ENCODE peak calls at places on chromosome 7, in ten cellular contexts. C, H, J, A, N, K, T, P, E and U are unnamed samples.

GRCh38 chr7:371779-372545 is 82.0 kb downstream of the FOXL3 start:
- DNase-seq in E (no peak), T (no peak), J (no peak), H (no peak), P (no peak), K (no peak), C (peak), A (no peak), N (peak), U (no peak)

GRCh38 chr7:27214587-27214950 is 14.7 kb upstream of the HOXA13 start:
- DNase-seq in A (no peak), K (no peak), T (no peak), N (no peak), P (no peak), J (no peak), E (no peak), H (no peak), C (no peak), U (peak)

GRCh38 chr7:101940830-101941229 is 123.4 kb downstream of the CUX1 start:
- DNase-seq in A (no peak), K (peak), H (no peak), C (peak), N (no peak), P (no peak), E (no peak), T (no peak), J (no peak), U (no peak)

GRCh38 chr7:22481726-22482125 is 18.3 kb downstream of the STEAP1B start:
- DNase-seq in T (no peak), P (peak), J (no peak), A (no peak), N (no peak), C (no peak), H (no peak), E (peak), K (no peak), U (no peak)

GRCh38 chr7:25259487-25260243 is 31.4 kb upstream of the NPVF start:
- DNase-seq in J (peak), H (peak), P (peak), N (peak), E (peak), T (peak), C (peak), A (peak), K (peak), U (no peak)

GRCh38 chr7:131212114-131212513 is 115.6 kb upstream of the MKLN1 start:
- DNase-seq in T (peak), N (no peak), E (no peak), A (no peak), K (no peak), H (no peak), C (no peak), J (no peak), P (no peak), U (no peak)

GRCh38 chr7:106166651-106167342 is 54.7 kb upstream of the SYPL1 start:
- DNase-seq in N (no peak), K (peak), P (peak), A (peak), J (peak), C (peak), T (peak), H (no peak), E (peak), U (no peak)

GRCh38 chr7:11910253-11910652 is 78.3 kb upstream of the THSD7A start:
- DNase-seq in C (no peak), T (no peak), H (no peak), J (no peak), E (no peak), N (no peak), K (no peak), P (no peak), A (no peak), U (no peak)

DNA sequence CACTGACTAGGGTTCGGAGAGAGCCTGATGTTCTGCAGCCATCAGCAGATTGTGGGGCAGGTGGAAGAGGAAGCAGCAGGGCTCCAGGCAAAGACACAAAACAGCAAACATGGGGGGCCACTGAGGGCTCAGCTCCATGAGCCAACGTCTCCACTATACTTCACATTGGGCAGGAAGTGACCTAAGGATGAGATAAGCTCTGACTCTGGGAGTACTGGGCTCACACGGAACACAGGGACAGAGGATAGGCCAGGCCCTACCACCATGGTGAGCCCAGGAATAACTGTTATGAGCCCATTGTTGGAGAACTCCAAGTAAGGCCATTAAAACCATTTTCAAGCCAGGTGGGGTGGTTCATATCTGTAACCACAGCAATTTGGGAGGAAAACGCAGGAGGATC is 14.9 kb upstream of the MRPS24 start:
- DNase-seq in P (no peak), E (no peak), N (no peak), K (no peak), A (no peak), C (no peak), T (no peak), J (no peak), H (no peak), U (no peak)
- TF ChIP-seq CTCF in P (no peak), E (no peak), N (no peak), K (no peak), A (no peak), C (no peak), T (no peak), J (no peak), H (no peak), U (no peak)

GRCh38 chr7:69935107-69935506 is 336.8 kb downstream of the AUTS2 start:
- DNase-seq in P (no peak), C (no peak), K (no peak), H (no peak), J (no peak), T (no peak), E (no peak), N (no peak), A (no peak), U (no peak)

GRCh38 chr7:69929622-69930021 is 331.3 kb downstream of the AUTS2 start:
- DNase-seq in H (no peak), E (no peak), A (no peak), J (no peak), N (no peak), T (no peak), P (no peak), K (no peak), C (no peak), U (no peak)

GRCh38 chr7:69928609-69929008 is 330.3 kb downstream of the AUTS2 start:
- DNase-seq in A (no peak), N (no peak), H (no peak), K (no peak), C (no peak), P (no peak), E (no peak), J (no peak), T (no peak), U (no peak)

GRCh38 chr7:69934475-69934903 is 336.2 kb downstream of the AUTS2 start:
- DNase-seq in P (no peak), J (no peak), T (no peak), A (no peak), H (no peak), E (no peak), C (no peak), N (no peak), K (no peak), U (no peak)

DNA sequence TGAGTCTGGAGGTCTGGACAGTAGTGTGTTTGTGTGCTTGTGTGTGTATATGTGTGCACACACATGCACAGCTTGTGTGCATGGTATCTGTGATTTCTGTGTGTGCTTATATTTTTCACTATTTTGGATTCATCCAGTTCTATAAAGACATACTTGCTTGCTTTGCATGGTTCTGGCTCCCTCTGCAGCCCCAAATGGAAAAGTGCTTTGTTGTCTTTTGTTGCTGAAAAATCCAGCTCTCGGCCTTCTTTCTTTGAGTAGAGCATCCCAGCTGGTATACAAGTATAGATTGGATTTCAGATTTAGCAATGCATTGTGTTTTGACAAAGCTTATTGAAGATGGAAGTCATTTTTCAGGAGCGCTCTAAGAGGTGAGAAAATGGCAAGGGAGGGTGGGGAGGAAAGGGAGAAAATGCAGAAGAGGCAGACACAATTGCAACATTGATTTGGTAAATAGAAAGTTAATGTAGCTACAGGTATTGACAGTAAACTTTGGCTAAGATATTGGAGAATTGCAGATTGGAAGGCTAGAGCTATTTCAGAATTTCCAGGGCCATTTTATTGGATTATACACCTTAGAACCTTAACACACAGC is 333.9 kb downstream of the AUTS2 start:
- DNase-seq in T (peak), J (no peak), N (no peak), E (peak), K (peak), C (no peak), H (no peak), P (peak), A (peak), U (no peak)
- TF ChIP-seq CTCF in T (peak), J (no peak), N (peak), E (peak), K (no peak), C (peak), H (peak), P (peak), A (peak), U (peak)

GRCh38 chr7:44213206-44213871 is 12.6 kb downstream of the YKT6 start:
- DNase-seq in T (no peak), E (no peak), J (no peak), P (no peak), K (no peak), H (no peak), C (no peak), A (no peak), N (no peak), U (no peak)
- TF ChIP-seq CTCF in T (no peak), E (no peak), J (no peak), P (no peak), K (no peak), H (no peak), C (no peak), A (no peak), N (no peak), U (no peak)

DNA sequence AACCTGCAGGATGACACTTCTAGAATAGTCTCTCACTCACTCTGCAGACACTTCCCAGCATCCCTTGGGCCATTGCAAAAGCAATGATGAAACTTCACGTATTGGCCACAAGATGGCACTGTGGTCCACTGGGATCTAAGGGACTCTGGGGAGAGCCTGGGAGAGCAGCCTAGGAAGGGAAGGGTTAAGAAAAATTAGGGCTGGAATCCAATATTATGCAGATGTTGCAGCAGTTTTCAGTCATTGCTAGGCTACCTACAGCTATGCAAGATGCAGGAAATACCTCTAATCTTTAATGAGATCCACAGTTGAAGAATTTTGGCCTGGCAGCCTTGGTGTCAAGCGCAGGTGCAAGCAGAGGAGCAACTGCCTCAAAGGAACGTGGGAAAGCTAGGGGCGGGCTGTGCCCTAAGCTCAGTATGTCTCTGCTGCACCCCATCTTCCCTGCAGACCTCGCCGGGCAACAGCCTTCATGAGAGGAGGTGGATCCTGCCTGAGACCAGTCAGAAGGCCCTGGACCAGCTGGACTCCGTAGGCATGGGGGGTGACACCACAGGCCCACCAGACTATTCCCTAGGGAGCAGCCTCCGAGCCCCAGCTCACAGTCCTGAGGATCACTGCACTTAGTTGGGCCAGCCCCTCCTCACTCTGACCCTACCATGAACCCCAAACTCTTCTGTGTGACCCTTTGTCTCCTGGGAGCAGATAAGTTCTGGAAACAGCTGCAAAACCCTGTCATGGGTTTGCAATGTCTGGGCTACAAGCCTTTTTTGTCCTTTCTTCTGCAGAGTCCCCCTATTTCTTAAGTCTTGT is 127.9 kb upstream of the PRSS58 start:
- DNase-seq in E (peak), A (peak), H (no peak), N (no peak), J (peak), P (peak), K (peak), T (peak), C (peak), U (no peak)
- TF ChIP-seq CTCF in E (peak), A (peak), H (peak), N (no peak), J (peak), P (peak), K (peak), T (peak), C (peak), U (no peak)